ENCODE peak calls at places on chromosomes 12 and 14, in eight cellular contexts. P is T-helper 17 cell; L is stimulated activated CD4-positive, alpha-beta T cell treated with anti-CD3 and anti-CD28 coated beads, Interleukin-4, amount 100 ng/mL, for 24 hours; X is Right ventricle myocardium inferior; H is astrocyte of the hippocampus; A is HEK293T; K is activated T-helper 1 cell treated with Interleukin-2 at 50 U/mL for 16 hours; U is heart left ventricle. C is an unnamed sample.

GRCh38 chr12:643478-644292 is 19.6 kb downstream of the NINJ2 start:
- DNase-seq in A (no peak), P (no peak), K (no peak), U (peak; percentile 41), H (no peak), X (no peak), L (peak; percentile 31), C (peak; percentile 50)

GRCh38 chr14:58297412-58297761 is 968 bp upstream of the ARID4A start:
- DNase-seq in A (no peak), H (no peak), L (no peak), U (no peak), P (no peak), K (no peak), X (no peak), C (no peak)

GRCh38 chr14:31696378-31696777 is 135.2 kb downstream of the NUBPL start:
- DNase-seq in K (no peak), X (no peak), A (no peak), H (no peak), L (no peak), U (no peak), P (no peak), C (no peak)

GRCh38 chr12:62816624-62817023 is 118.3 kb downstream of the PPM1H start:
- DNase-seq in X (no peak), U (no peak), A (no peak), L (no peak), P (no peak), H (no peak), K (no peak), C (no peak)

GRCh38 chr12:54404061-54405004 is 14.7 kb downstream of the ITGA5 start:
- DNase-seq in H (peak; percentile 65), P (peak; percentile 60), A (peak; percentile 70), L (peak; percentile 71), U (peak; percentile 51), K (no peak), X (no peak), C (peak; percentile 70)

GRCh38 chr14:83583201-83583600 is 1946.7 kb upstream of the FLRT2 start:
- DNase-seq in H (no peak), X (no peak), U (no peak), A (no peak), K (no peak), P (no peak), L (no peak), C (no peak)

GRCh38 chr12:112716099-112717093 is 75.2 kb upstream of the RPH3A start:
- DNase-seq in K (no peak), X (no peak), P (no peak), U (no peak), A (peak; percentile 46), L (no peak), H (peak; percentile 10), C (peak; percentile 40)

GRCh38 chr12:50256761-50257160 is 26.6 kb downstream of the LIMA1 start:
- DNase-seq in K (no peak), H (no peak), L (no peak), U (no peak), A (no peak), P (no peak), X (no peak), C (no peak)

GRCh38 chr12:69101505-69101904 is 137.9 kb upstream of the CPSF6 start:
- DNase-seq in U (no peak), P (no peak), A (no peak), L (no peak), H (peak; percentile 26), K (no peak), X (no peak), C (no peak)

GRCh38 chr14:63787995-63788946 is 60.4 kb upstream of the SGPP1 start:
- DNase-seq in A (no peak), P (no peak), U (no peak), L (no peak), H (no peak), K (no peak), X (no peak), C (no peak)

GRCh38 chr14:92160619-92161018 is 38.9 kb downstream of the CPSF2 start:
- DNase-seq in X (no peak), A (no peak), K (no peak), H (peak; percentile 46), L (no peak), U (no peak), P (no peak), C (peak; percentile 29)

GRCh38 chr14:105154476-105154871 is 14.1 kb downstream of the JAG2 start:
- DNase-seq in H (no peak), K (no peak), P (no peak), A (no peak), X (no peak), L (no peak), U (no peak), C (no peak)

GRCh38 chr12:91854725-91855124 is 290.9 kb downstream of the BTG1 start:
- DNase-seq in U (no peak), A (no peak), P (no peak), K (no peak), X (no peak), H (no peak), L (no peak), C (no peak)

GRCh38 chr14:46819117-46819516 is 167.5 kb upstream of the RPL10L start:
- DNase-seq in P (no peak), A (no peak), L (no peak), K (no peak), U (no peak), X (no peak), H (no peak), C (no peak)

GRCh38 chr12:50401383-50402155 is 884 bp downstream of the LARP4 start:
- DNase-seq in A (no peak), P (no peak), K (no peak), H (peak; percentile 53), L (no peak), X (no peak), U (no peak), C (peak; percentile 68)

GRCh38 chr12:120062976-120063579 is 53.5 kb downstream of the RAB35 start:
- DNase-seq in P (no peak), U (no peak), X (no peak), K (no peak), A (no peak), H (no peak), L (no peak), C (no peak)

GRCh38 chr12:1575799-1576401 is 18.5 kb downstream of the FBXL14 start:
- DNase-seq in H (no peak), P (no peak), K (no peak), X (no peak), A (no peak), U (no peak), L (no peak), C (no peak)

GRCh38 chr14:77140343-77140936 is 1.2 kb downstream of the ZDHHC22 start:
- DNase-seq in A (peak; percentile 36), L (no peak), U (no peak), K (no peak), X (no peak), P (no peak), H (peak; percentile 36), C (no peak)

GRCh38 chr14:64673748-64674147 is 30.5 kb upstream of the PLEKHG3 start:
- DNase-seq in H (peak; percentile 33), K (no peak), A (no peak), X (peak; percentile 78), U (no peak), L (no peak), P (peak; percentile 34), C (no peak)

GRCh38 chr14:73770977-73771847 is 57.0 kb upstream of the PNMA1 start:
- DNase-seq in X (no peak), U (no peak), A (no peak), H (no peak), L (no peak), P (no peak), K (no peak), C (no peak)

GRCh38 chr12:2372178-2372577 is 319.4 kb downstream of the CACNA1C start:
- DNase-seq in P (no peak), L (no peak), H (no peak), U (no peak), X (no peak), K (no peak), A (no peak), C (no peak)